ENCODE peak calls at places on chromosomes 7 and 10, in eight cellular contexts. H, A, P, O, W, E, D and X are unnamed samples.
A peak's percentile ranks its signal among the peaks of the same experiment; 100 is the strongest.

GRCh38 chr10:95308389-95309302 is 17.8 kb upstream of the PDLIM1 start:
- DNase-seq in H (no peak), A (peak; percentile 91), P (no peak), O (peak; percentile 98), W (peak; percentile 93), E (no peak), D (peak; percentile 98), X (peak; percentile 49)

GRCh38 chr7:157713591-157713990 is 376.8 kb downstream of the DNAJB6 start:
- DNase-seq in H (no peak), A (no peak), P (no peak), O (no peak), W (peak; percentile 11), E (no peak), D (no peak), X (no peak)

GRCh38 chr10:112985701-112986510 is 35.9 kb downstream of the TCF7L2 start:
- DNase-seq in H (peak; percentile 54), A (peak; percentile 53), P (no peak), O (peak; percentile 55), W (no peak), E (no peak), D (peak; percentile 63), X (no peak)

GRCh38 chr10:129725890-129726631 is 238.0 kb downstream of the EBF3 start:
- DNase-seq in H (no peak), A (no peak), P (no peak), O (no peak), W (no peak), E (no peak), D (no peak), X (no peak)

GRCh38 chr10:121112618-121113384 is 261.6 kb downstream of the WDR11 start:
- DNase-seq in H (no peak), A (peak; percentile 22), P (no peak), O (peak; percentile 16), W (no peak), E (no peak), D (no peak), X (no peak)

GRCh38 chr7:156230576-156230975 is 410.0 kb upstream of the RNF32 start:
- DNase-seq in H (no peak), A (no peak), P (no peak), O (no peak), W (no peak), E (no peak), D (no peak), X (no peak)

GRCh38 chr10:9243861-9244515 is 1189.5 kb downstream of the GATA3 start:
- DNase-seq in H (no peak), A (no peak), P (no peak), O (no peak), W (no peak), E (no peak), D (no peak), X (no peak)

GRCh38 chr7:108049962-108050361 is 47.0 kb upstream of the LAMB1 start:
- DNase-seq in H (no peak), A (no peak), P (no peak), O (no peak), W (no peak), E (no peak), D (no peak), X (no peak)

GRCh38 chr10:117609095-117609821 is 66.7 kb downstream of the EMX2 start:
- DNase-seq in H (no peak), A (no peak), P (no peak), O (peak; percentile 78), W (peak; percentile 74), E (no peak), D (peak; percentile 2), X (peak; percentile 69)

GRCh38 chr10:11539191-11539868 is 72.1 kb downstream of the USP6NL start:
- DNase-seq in H (peak; percentile 38), A (peak; percentile 67), P (no peak), O (peak; percentile 45), W (no peak), E (no peak), D (peak; percentile 51), X (no peak)

GRCh38 chr7:18958627-18959026 is 158.8 kb downstream of the TWIST1 start:
- DNase-seq in H (no peak), A (no peak), P (no peak), O (peak; percentile 49), W (no peak), E (no peak), D (peak; percentile 85), X (no peak)